ENCODE peak calls at places on chromosomes 6 and 20, in five cellular contexts. S, U, V, O and Q are unnamed samples.

GRCh38 chr20:33137195-33137594 is 30.8 kb upstream of the BPIFA2 start:
- DNase-seq in O (no peak), V (no peak), U (no peak), S (no peak), Q (no peak)

GRCh38 chr6:46048646-46049297 is 33.1 kb upstream of the CLIC5 start:
- DNase-seq in S (no peak), O (no peak), V (no peak), U (no peak), Q (no peak)

GRCh38 chr6:112337209-112337638 is 9.9 kb upstream of the RFPL4B start:
- DNase-seq in U (peak), V (peak), S (no peak), O (no peak), Q (no peak)

GRCh38 chr20:47866480-47866879 is 81.2 kb upstream of the SULF2 start:
- DNase-seq in S (no peak), O (no peak), V (no peak), U (no peak), Q (no peak)

GRCh38 chr20:51386586-51386985 is 155.9 kb downstream of the NFATC2 start:
- DNase-seq in S (no peak), U (no peak), O (no peak), V (no peak), Q (no peak)

GRCh38 chr6:44678252-44678935 is 290.9 kb downstream of the CDC5L start:
- DNase-seq in O (no peak), V (no peak), S (no peak), U (no peak), Q (no peak)

GRCh38 chr20:9179193-9179802 is 110.4 kb downstream of the PLCB4 start:
- DNase-seq in S (no peak), O (no peak), V (no peak), U (peak), Q (no peak)

GRCh38 chr20:4434681-4435080 is 287.0 kb upstream of the PRND start:
- DNase-seq in U (no peak), S (no peak), O (no peak), V (no peak), Q (no peak)

GRCh38 chr20:12728782-12729181 is 280.0 kb upstream of the SPTLC3 start:
- DNase-seq in O (no peak), S (no peak), V (no peak), U (no peak), Q (no peak)

GRCh38 chr20:59735486-59735885 is 131.1 kb downstream of the PHACTR3 start:
- DNase-seq in V (no peak), O (no peak), S (no peak), U (no peak), Q (no peak)

GRCh38 chr20:6637160-6637579 is 130.3 kb upstream of the BMP2 start:
- DNase-seq in U (no peak), O (no peak), V (no peak), S (no peak), Q (no peak)

GRCh38 chr6:82270791-82271392 is 23.3 kb upstream of the IBTK start:
- DNase-seq in S (no peak), U (peak), O (no peak), V (peak), Q (no peak)

GRCh38 chr20:6502219-6502618 is 265.3 kb upstream of the BMP2 start:
- DNase-seq in V (no peak), S (no peak), O (no peak), U (peak), Q (no peak)

GRCh38 chr6:130872250-130873095 is 45.3 kb downstream of the SMLR1 start:
- DNase-seq in S (peak), O (peak), U (peak), V (peak), Q (peak)

GRCh38 chr6:2914318-2914660 is 11.2 kb upstream of the SERPINB9 start:
- DNase-seq in O (no peak), S (no peak), U (no peak), V (no peak), Q (no peak)

GRCh38 chr6:116682334-116682712 is 1.3 kb downstream of the KPNA5 start:
- DNase-seq in V (peak), U (peak), O (no peak), S (no peak), Q (no peak)

GRCh38 chr6:158353851-158354508 is 41.7 kb downstream of the TULP4 start:
- DNase-seq in V (no peak), S (no peak), U (peak), O (no peak), Q (no peak)

GRCh38 chr6:142380626-142381025 is 78.8 kb downstream of the ADGRG6 start:
- DNase-seq in O (peak), V (no peak), U (no peak), S (peak), Q (no peak)